ENCODE peak calls at places on chromosomes 11 and 22, in six cellular contexts. V is tibial artery, C is upper lobe of right lung, D is breast epithelium, Y is GF-D8, F is thoracic aorta. H is an unnamed sample.

GRCh38 chr11:110453684-110454354 is 24.1 kb downstream of the FDX1 start:
- DNase-seq in C (no peak), D (no peak), Y (no peak), F (no peak), V (no peak), H (no peak)

GRCh38 chr11:128345316-128345715 is 242.0 kb downstream of the ETS1 start:
- DNase-seq in F (no peak), Y (no peak), C (no peak), V (no peak), D (no peak), H (no peak)

GRCh38 chr22:44129614-44129976 is 51.1 kb upstream of the PARVG start:
- DNase-seq in F (no peak), D (no peak), C (peak; percentile 6), V (peak; percentile 6), Y (no peak), H (no peak)

GRCh38 chr11:122453586-122453985 is 201.9 kb upstream of the UBASH3B start:
- DNase-seq in V (no peak), C (no peak), D (no peak), F (no peak), Y (no peak), H (no peak)

GRCh38 chr22:29719894-29720645 is at the start of gene CABP7:
- DNase-seq in D (no peak), Y (no peak), C (no peak), F (no peak), V (no peak), H (no peak)

GRCh38 chr22:25134028-25134427 is 65.6 kb upstream of the CRYBB3 start:
- DNase-seq in D (peak; percentile 78), Y (no peak), C (no peak), F (no peak), V (no peak), H (no peak)

GRCh38 chr11:128940603-128941002 is 2.1 kb downstream of the TP53AIP1 start:
- DNase-seq in C (no peak), D (no peak), Y (no peak), F (no peak), V (no peak), H (no peak)

GRCh38 chr22:49266561-49267519 is 560.8 kb downstream of the BRD1 start:
- DNase-seq in Y (no peak), F (no peak), V (peak; percentile 52), C (no peak), D (no peak), H (no peak)

GRCh38 chr11:59857444-59858434 is 8.5 kb downstream of the TCN1 start:
- DNase-seq in V (no peak), Y (peak; percentile 72), D (no peak), F (no peak), C (no peak), H (no peak)

GRCh38 chr11:106234794-106235193 is 157.3 kb downstream of the AASDHPPT start:
- DNase-seq in C (no peak), D (no peak), Y (no peak), V (no peak), F (no peak), H (no peak)

GRCh38 chr11:3109921-3110706 is 52.9 kb upstream of the CARS1 start:
- DNase-seq in Y (no peak), C (peak; percentile 77), D (peak; percentile 56), V (peak; percentile 71), F (peak; percentile 1), H (peak; percentile 15)

GRCh38 chr11:952406-953385 is 27.0 kb downstream of the AP2A2 start:
- DNase-seq in C (no peak), V (no peak), D (no peak), Y (no peak), F (no peak), H (peak; percentile 99)

GRCh38 chr22:33823552-33823951 is 96.7 kb downstream of the LARGE1 start:
- DNase-seq in V (no peak), C (no peak), D (no peak), Y (no peak), F (no peak), H (peak; percentile 69)

GRCh38 chr11:122202951-122203456 is 87.0 kb upstream of the BLID start:
- DNase-seq in C (peak; percentile 81), F (no peak), D (peak; percentile 74), V (peak; percentile 87), Y (no peak), H (peak; percentile 17)

GRCh38 chr11:43931717-43932039 is 10.8 kb upstream of the C11orf96 start:
- DNase-seq in C (no peak), D (no peak), Y (no peak), F (no peak), V (no peak), H (no peak)

GRCh38 chr11:42524534-42525227 is 787.1 kb upstream of the API5 start:
- DNase-seq in F (no peak), Y (no peak), V (no peak), C (no peak), D (no peak), H (peak; percentile 41)

GRCh38 chr11:108733479-108734116 is 68.7 kb downstream of the DDX10 start:
- DNase-seq in V (no peak), C (no peak), F (no peak), Y (no peak), D (no peak), H (no peak)

GRCh38 chr11:898540-899190 is 11.9 kb downstream of the CHID1 start:
- DNase-seq in V (no peak), F (no peak), D (no peak), Y (no peak), C (no peak), H (peak; percentile 23)

GRCh38 chr11:59222464-59223065 is 9.8 kb upstream of the MPEG1 start:
- DNase-seq in D (no peak), C (no peak), Y (no peak), F (no peak), V (no peak), H (no peak)

GRCh38 chr22:25896098-25896497 is 154.1 kb downstream of the MYO18B start:
- DNase-seq in F (no peak), D (no peak), C (no peak), Y (no peak), V (no peak), H (peak; percentile 9)

GRCh38 chr11:92211576-92212167 is 12.9 kb upstream of the FAT3 start:
- DNase-seq in V (peak; percentile 68), F (no peak), C (no peak), Y (no peak), D (no peak), H (peak; percentile 4)

GRCh38 chr22:38240734-38241252 is 32.0 kb downstream of the TMEM184B start:
- DNase-seq in V (no peak), C (no peak), Y (no peak), F (no peak), D (no peak), H (no peak)

GRCh38 chr11:111933872-111934271 is 3.3 kb upstream of the DIXDC1 start:
- DNase-seq in D (no peak), C (no peak), V (no peak), F (no peak), Y (no peak), H (no peak)

GRCh38 chr11:28529540-28530410 is 421.6 kb downstream of the METTL15 start:
- DNase-seq in V (no peak), Y (no peak), C (no peak), F (no peak), D (no peak), H (peak; percentile 50)

GRCh38 chr11:96393753-96394348 is 4.0 kb downstream of the JRKL start:
- DNase-seq in F (no peak), C (no peak), D (no peak), Y (no peak), V (no peak), H (peak; percentile 44)

GRCh38 chr11:68050371-68050841 is 11.6 kb downstream of the TCIRG1 start:
- DNase-seq in D (no peak), V (no peak), Y (no peak), C (peak; percentile 58), F (no peak), H (no peak)

GRCh38 chr11:130390071-130390758 is 38.2 kb downstream of the ADAMTS8 start:
- DNase-seq in V (no peak), D (no peak), F (no peak), Y (peak; percentile 44), C (no peak), H (peak; percentile 66)

GRCh38 chr11:66489636-66490035 is 9.4 kb downstream of the DPP3 start:
- DNase-seq in C (no peak), D (no peak), Y (no peak), V (no peak), F (no peak), H (no peak)

GRCh38 chr11:35126000-35126878 is 12.7 kb upstream of the CD44 start:
- DNase-seq in Y (no peak), F (no peak), C (no peak), V (no peak), D (no peak), H (no peak)

GRCh38 chr11:2448661-2449547 is 4.1 kb downstream of the KCNQ1 start:
- DNase-seq in Y (no peak), F (no peak), V (no peak), D (no peak), C (peak; percentile 59), H (no peak)

GRCh38 chr11:120863359-120863758 is 160.5 kb upstream of the TBCEL start:
- DNase-seq in V (no peak), Y (no peak), F (no peak), C (no peak), D (no peak), H (no peak)